ENCODE peak calls at places on chromosomes 1 and 21, in seven cellular contexts. One of them, this sample, is unnamed.

GRCh38 chr1:221543529-221544120 is 198.3 kb downstream of the DUSP10 start:
- DNase-seq in SK-N-SH: peak
- DNase-seq in Panc1: no peak
- DNase-seq in GM23338: peak
- DNase-seq in A549: no peak
- DNase-seq in HCT116: peak
- DNase-seq in HepG2: no peak
- DNase-seq in this sample: no peak

GRCh38 chr1:88801575-88802208 is 89.7 kb downstream of the GTF2B start:
- DNase-seq in SK-N-SH: no peak
- DNase-seq in Panc1: no peak
- DNase-seq in GM23338: peak
- DNase-seq in A549: no peak
- DNase-seq in HCT116: no peak
- DNase-seq in HepG2: no peak
- DNase-seq in this sample: peak

GRCh38 chr1:21933397-21934248 is 3.5 kb downstream of the HSPG2 start:
- DNase-seq in SK-N-SH: no peak
- DNase-seq in Panc1: no peak
- DNase-seq in GM23338: peak
- DNase-seq in A549: no peak
- DNase-seq in HCT116: no peak
- DNase-seq in HepG2: no peak
- DNase-seq in this sample: no peak

GRCh38 chr1:167794043-167794442 is 72.3 kb downstream of the MPZL1 start:
- DNase-seq in SK-N-SH: no peak
- DNase-seq in Panc1: no peak
- DNase-seq in GM23338: no peak
- DNase-seq in A549: no peak
- DNase-seq in HCT116: no peak
- DNase-seq in HepG2: no peak
- DNase-seq in this sample: no peak

GRCh38 chr1:43366601-43367025 is 1.2 kb downstream of the ELOVL1 start:
- DNase-seq in SK-N-SH: no peak
- DNase-seq in Panc1: no peak
- DNase-seq in GM23338: peak
- DNase-seq in A549: no peak
- DNase-seq in HCT116: no peak
- DNase-seq in HepG2: no peak
- DNase-seq in this sample: no peak

GRCh38 chr1:94734963-94735899 is 84.9 kb upstream of the SLC44A3 start:
- DNase-seq in SK-N-SH: no peak
- DNase-seq in Panc1: no peak
- DNase-seq in GM23338: peak
- DNase-seq in A549: no peak
- DNase-seq in HCT116: no peak
- DNase-seq in HepG2: no peak
- DNase-seq in this sample: no peak

GRCh38 chr21:43929217-43929971 is 64.4 kb downstream of the AGPAT3 start:
- DNase-seq in SK-N-SH: no peak
- DNase-seq in Panc1: no peak
- DNase-seq in GM23338: no peak
- DNase-seq in A549: no peak
- DNase-seq in HCT116: no peak
- DNase-seq in HepG2: no peak
- DNase-seq in this sample: no peak

GRCh38 chr1:206558794-206559660 is 51.7 kb downstream of the RASSF5 start:
- DNase-seq in SK-N-SH: no peak
- DNase-seq in Panc1: no peak
- DNase-seq in GM23338: no peak
- DNase-seq in A549: no peak
- DNase-seq in HCT116: no peak
- DNase-seq in HepG2: no peak
- DNase-seq in this sample: peak

GRCh38 chr1:222224576-222224975 is 323.3 kb downstream of the HHIPL2 start:
- DNase-seq in SK-N-SH: no peak
- DNase-seq in Panc1: no peak
- DNase-seq in GM23338: no peak
- DNase-seq in A549: no peak
- DNase-seq in HCT116: no peak
- DNase-seq in HepG2: no peak
- DNase-seq in this sample: no peak

GRCh38 chr1:9714257-9714718 is 62.8 kb downstream of the PIK3CD start:
- DNase-seq in SK-N-SH: no peak
- DNase-seq in Panc1: no peak
- DNase-seq in GM23338: peak
- DNase-seq in A549: no peak
- DNase-seq in HCT116: no peak
- DNase-seq in HepG2: no peak
- DNase-seq in this sample: no peak

GRCh38 chr1:198032668-198033067 is 115.5 kb downstream of the LHX9 start:
- DNase-seq in SK-N-SH: no peak
- DNase-seq in Panc1: no peak
- DNase-seq in GM23338: no peak
- DNase-seq in A549: no peak
- DNase-seq in HCT116: no peak
- DNase-seq in HepG2: no peak
- DNase-seq in this sample: no peak

GRCh38 chr1:155003766-155004351 is 1.3 kb downstream of the ZBTB7B start:
- DNase-seq in SK-N-SH: peak
- DNase-seq in Panc1: no peak
- DNase-seq in GM23338: peak
- DNase-seq in A549: no peak
- DNase-seq in HCT116: no peak
- DNase-seq in HepG2: peak
- DNase-seq in this sample: peak

GRCh38 chr21:46545363-46545762 is 59.5 kb downstream of the S100B start:
- DNase-seq in SK-N-SH: no peak
- DNase-seq in Panc1: no peak
- DNase-seq in GM23338: no peak
- DNase-seq in A549: no peak
- DNase-seq in HCT116: no peak
- DNase-seq in HepG2: no peak
- DNase-seq in this sample: no peak

GRCh38 chr1:184110253-184111204 is 59.0 kb downstream of the TSEN15 start:
- DNase-seq in SK-N-SH: peak
- DNase-seq in Panc1: no peak
- DNase-seq in GM23338: peak
- DNase-seq in A549: no peak
- DNase-seq in HCT116: no peak
- DNase-seq in HepG2: no peak
- DNase-seq in this sample: no peak

GRCh38 chr1:229848762-229849677 is 218.0 kb upstream of the GALNT2 start:
- DNase-seq in SK-N-SH: peak
- DNase-seq in Panc1: no peak
- DNase-seq in GM23338: peak
- DNase-seq in A549: peak
- DNase-seq in HCT116: peak
- DNase-seq in HepG2: peak
- DNase-seq in this sample: peak

GRCh38 chr1:84721152-84721551 is 30.9 kb upstream of the SSX2IP start:
- DNase-seq in SK-N-SH: no peak
- DNase-seq in Panc1: no peak
- DNase-seq in GM23338: no peak
- DNase-seq in A549: no peak
- DNase-seq in HCT116: no peak
- DNase-seq in HepG2: peak
- DNase-seq in this sample: no peak

GRCh38 chr1:151478923-151479322 is 19.6 kb upstream of the POGZ start:
- DNase-seq in SK-N-SH: no peak
- DNase-seq in Panc1: no peak
- DNase-seq in GM23338: no peak
- DNase-seq in A549: no peak
- DNase-seq in HCT116: no peak
- DNase-seq in HepG2: no peak
- DNase-seq in this sample: no peak

GRCh38 chr1:187685338-187685737 is 856.6 kb downstream of the PLA2G4A start:
- DNase-seq in SK-N-SH: no peak
- DNase-seq in Panc1: no peak
- DNase-seq in GM23338: no peak
- DNase-seq in A549: no peak
- DNase-seq in HCT116: no peak
- DNase-seq in HepG2: no peak
- DNase-seq in this sample: no peak

GRCh38 chr1:10399487-10399917 is 638 bp downstream of the PGD start:
- DNase-seq in SK-N-SH: no peak
- DNase-seq in Panc1: no peak
- DNase-seq in GM23338: no peak
- DNase-seq in A549: no peak
- DNase-seq in HCT116: no peak
- DNase-seq in HepG2: peak
- DNase-seq in this sample: no peak

GRCh38 chr1:177010246-177010825 is 154.2 kb downstream of the ASTN1 start:
- DNase-seq in SK-N-SH: no peak
- DNase-seq in Panc1: no peak
- DNase-seq in GM23338: no peak
- DNase-seq in A549: no peak
- DNase-seq in HCT116: no peak
- DNase-seq in HepG2: no peak
- DNase-seq in this sample: no peak

GRCh38 chr1:182056596-182057366 is 4.7 kb downstream of the ZNF648 start:
- DNase-seq in SK-N-SH: no peak
- DNase-seq in Panc1: no peak
- DNase-seq in GM23338: peak
- DNase-seq in A549: no peak
- DNase-seq in HCT116: no peak
- DNase-seq in HepG2: no peak
- DNase-seq in this sample: no peak

DNA sequence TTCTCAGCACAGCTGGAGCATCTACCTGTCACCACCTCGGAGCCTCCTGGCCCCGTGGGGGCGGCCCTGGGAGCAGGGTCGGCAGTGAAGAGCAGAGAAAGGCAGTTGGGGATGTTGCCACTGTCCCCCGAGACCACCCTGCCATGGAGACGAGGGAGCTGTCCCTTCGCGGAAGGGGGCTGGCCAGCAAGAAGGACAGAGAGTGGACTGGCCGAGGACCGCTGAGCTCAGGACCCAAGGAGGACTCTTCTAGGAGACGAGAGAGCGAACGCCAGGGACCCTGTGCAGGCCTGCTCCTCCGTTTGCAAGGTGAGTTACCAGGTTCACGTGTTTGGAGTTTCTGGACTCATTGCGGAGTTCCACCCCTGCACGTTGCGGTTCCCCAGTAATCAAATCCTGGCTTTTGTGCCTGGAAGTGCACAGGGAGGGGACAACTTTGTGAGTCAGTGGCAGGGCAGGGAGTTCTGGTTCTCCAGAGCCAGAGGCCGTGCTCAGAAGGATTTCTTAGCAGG is 5.6 kb upstream of the POFUT2 start:
- DNase-seq in SK-N-SH: peak
- DNase-seq in Panc1: no peak
- DNase-seq in GM23338: no peak
- DNase-seq in A549: no peak
- DNase-seq in HCT116: no peak
- DNase-seq in HepG2: no peak
- DNase-seq in this sample: no peak
- TF ChIP-seq REST in SK-N-SH: no peak
- TF ChIP-seq REST in Panc1: no peak
- TF ChIP-seq REST in GM23338: no peak
- TF ChIP-seq REST in A549: no peak
- TF ChIP-seq REST in HCT116: no peak
- TF ChIP-seq REST in HepG2: no peak
- TF ChIP-seq REST in this sample: no peak

GRCh38 chr1:116754203-116754977 is at the start of gene CD2:
- DNase-seq in SK-N-SH: no peak
- DNase-seq in Panc1: no peak
- DNase-seq in GM23338: no peak
- DNase-seq in A549: no peak
- DNase-seq in HCT116: no peak
- DNase-seq in HepG2: no peak
- DNase-seq in this sample: peak
- TF ChIP-seq REST in SK-N-SH: no peak
- TF ChIP-seq REST in Panc1: no peak
- TF ChIP-seq REST in GM23338: no peak
- TF ChIP-seq REST in A549: no peak
- TF ChIP-seq REST in HCT116: no peak
- TF ChIP-seq REST in HepG2: no peak
- TF ChIP-seq REST in this sample: no peak

DNA sequence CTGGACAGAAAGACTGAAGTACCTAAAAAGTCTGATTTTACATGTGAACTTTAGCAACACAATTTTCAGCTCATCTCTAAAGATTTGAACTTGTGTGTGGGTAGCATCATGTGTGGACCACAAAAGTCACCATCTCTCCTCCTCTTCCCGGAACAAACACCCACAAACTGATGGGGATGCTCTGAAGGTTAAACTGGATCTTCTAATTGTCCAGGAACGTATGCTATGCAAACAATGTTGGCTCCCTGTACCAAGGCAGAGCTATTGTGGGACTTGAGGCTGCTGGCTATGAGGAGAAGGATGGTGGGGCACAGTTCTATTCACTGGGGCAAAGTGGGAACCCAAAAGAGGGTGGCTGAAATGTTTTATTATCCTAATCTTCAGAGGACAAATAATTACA is 62.7 kb downstream of the GADD45A start:
- DNase-seq in SK-N-SH: no peak
- DNase-seq in Panc1: no peak
- DNase-seq in GM23338: no peak
- DNase-seq in A549: no peak
- DNase-seq in HCT116: no peak
- DNase-seq in HepG2: no peak
- DNase-seq in this sample: no peak
- TF ChIP-seq REST in SK-N-SH: no peak
- TF ChIP-seq REST in Panc1: no peak
- TF ChIP-seq REST in GM23338: no peak
- TF ChIP-seq REST in A549: no peak
- TF ChIP-seq REST in HCT116: no peak
- TF ChIP-seq REST in HepG2: no peak
- TF ChIP-seq REST in this sample: no peak

DNA sequence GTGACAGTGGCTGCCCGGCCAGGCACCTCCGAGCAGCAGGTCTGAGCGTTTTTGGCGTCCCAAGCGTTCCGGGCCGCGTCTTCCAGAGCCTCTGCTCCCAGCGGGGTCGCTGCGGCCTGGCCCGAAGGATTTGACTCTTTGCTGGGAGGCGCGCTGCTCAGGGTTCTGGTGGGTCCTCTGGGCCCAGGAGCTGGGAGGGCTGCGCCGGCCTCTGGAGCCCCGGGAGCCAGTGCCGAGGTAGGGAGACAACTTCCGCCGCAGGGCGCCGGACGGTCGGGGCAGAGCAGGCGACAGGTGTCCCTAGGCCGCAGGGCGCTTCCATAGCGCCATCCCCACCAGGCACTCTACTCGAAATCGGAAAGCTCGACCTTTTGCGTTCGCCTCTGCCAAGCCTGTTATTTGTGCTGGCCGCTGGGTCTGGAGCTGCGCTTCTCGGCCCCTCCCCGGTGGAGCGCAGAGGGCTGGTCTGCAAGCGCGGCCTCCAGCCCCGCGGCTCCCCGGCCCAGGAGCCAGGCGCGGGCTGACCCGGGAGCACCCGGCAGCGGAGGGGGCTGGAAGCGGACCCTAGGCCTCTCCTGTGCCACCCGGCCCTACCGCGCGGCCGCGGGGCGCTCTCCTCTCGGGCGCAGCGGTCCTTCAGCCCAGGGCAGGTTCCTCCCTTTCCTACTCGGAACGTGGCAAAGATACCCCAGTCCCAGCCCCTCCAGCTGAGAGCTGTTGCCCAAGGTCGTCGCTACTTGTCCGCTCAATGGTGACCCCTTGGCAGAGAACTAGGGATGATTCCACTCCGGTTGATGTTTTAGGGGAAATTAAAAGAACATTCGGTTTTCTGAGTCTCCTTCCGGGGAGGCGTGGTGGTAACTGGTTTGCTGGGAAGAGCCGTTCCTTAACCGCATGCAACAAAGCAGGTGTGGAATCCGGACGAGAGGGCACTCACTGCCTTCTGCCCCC is 2.3 kb downstream of the SIM2 start:
- DNase-seq in SK-N-SH: peak
- DNase-seq in Panc1: no peak
- DNase-seq in GM23338: peak
- DNase-seq in A549: no peak
- DNase-seq in HCT116: no peak
- DNase-seq in HepG2: no peak
- DNase-seq in this sample: no peak
- TF ChIP-seq REST in SK-N-SH: no peak
- TF ChIP-seq REST in Panc1: no peak
- TF ChIP-seq REST in GM23338: no peak
- TF ChIP-seq REST in A549: no peak
- TF ChIP-seq REST in HCT116: no peak
- TF ChIP-seq REST in HepG2: no peak
- TF ChIP-seq REST in this sample: no peak

This sample was measured in HL-60.